ENCODE peak calls at places on chromosomes 3 and 15, in seven cellular contexts. M is dorsolateral prefrontal cortex; T is T-helper 1 cell; A is CD8-positive, alpha-beta memory T cell; Y is astrocyte of the spinal cord; R is NCI-H1694 treated with DMSO at 0.1 percent for 48 hours; K is mucosa of gallbladder. Q is an unnamed sample.

GRCh38 chr3:19885468-19885867 is 48.5 kb downstream of the EFHB start:
- DNase-seq in K (no peak), A (no peak), Y (peak), R (no peak), T (no peak), M (no peak), Q (peak)

GRCh38 chr3:25428003-25428861 is at the start of gene RARB:
- DNase-seq in K (peak), M (no peak), A (no peak), R (peak), Y (peak), T (no peak), Q (peak)

GRCh38 chr3:136350132-136350531 is 100.0 kb downstream of the PCCB start:
- DNase-seq in T (no peak), Y (peak), M (no peak), A (no peak), K (no peak), R (no peak), Q (peak)

GRCh38 chr3:148796799-148797198 is 30.8 kb upstream of the CPB1 start:
- DNase-seq in A (no peak), Y (no peak), M (no peak), K (no peak), R (no peak), T (no peak), Q (no peak)

GRCh38 chr3:58492385-58492970 is 582 bp downstream of the KCTD6 start:
- DNase-seq in A (no peak), K (no peak), M (no peak), Y (no peak), T (no peak), R (no peak), Q (no peak)

GRCh38 chr3:74402821-74403220 is 211.6 kb downstream of the CNTN3 start:
- DNase-seq in R (no peak), A (no peak), M (no peak), T (no peak), K (no peak), Y (no peak), Q (no peak)

GRCh38 chr3:43707998-43708397 is 17.3 kb downstream of the ABHD5 start:
- DNase-seq in A (no peak), Y (peak), K (no peak), M (no peak), T (no peak), R (no peak), Q (peak)

GRCh38 chr3:58234516-58234931 is 3.1 kb upstream of the ABHD6 start:
- DNase-seq in R (peak), K (no peak), Y (peak), T (no peak), A (no peak), M (no peak), Q (no peak)

GRCh38 chr3:45154641-45155147 is 8.5 kb upstream of the CDCP1 start:
- DNase-seq in K (no peak), R (no peak), M (no peak), Y (peak), T (no peak), A (no peak), Q (no peak)

GRCh38 chr15:44656241-44656640 is 7.2 kb downstream of the SPG11 start:
- DNase-seq in A (no peak), M (no peak), Y (no peak), R (no peak), T (no peak), K (no peak), Q (no peak)

GRCh38 chr3:142915636-142916035 is 26.8 kb upstream of the PCOLCE2 start:
- DNase-seq in M (no peak), T (no peak), K (no peak), Y (no peak), R (no peak), A (no peak), Q (no peak)

GRCh38 chr3:119227064-119227850 is 13.4 kb downstream of the B4GALT4 start:
- DNase-seq in M (no peak), T (no peak), A (no peak), R (no peak), Y (no peak), K (no peak), Q (no peak)

GRCh38 chr3:40695848-40696247 is 171.1 kb downstream of the ZNF621 start:
- DNase-seq in A (no peak), Y (no peak), T (no peak), K (no peak), R (no peak), M (no peak), Q (no peak)